ENCODE peak calls at places on chromosomes 16 and 17, in nine cellular contexts. G, A, F, U, K, Q, P, I and W are unnamed samples.
A peak's percentile ranks its signal among the peaks of the same experiment; 100 is the strongest.

GRCh38 chr17:17902877-17903276 is 66.1 kb upstream of the SREBF1 start:
- DNase-seq in F (no peak), U (no peak), Q (no peak), I (peak; percentile 11), P (no peak), K (no peak), G (peak; percentile 2), A (no peak), W (no peak)

GRCh38 chr17:64025732-64026294 is 5.4 kb upstream of the ICAM2 start:
- DNase-seq in A (peak; percentile 87), Q (peak; percentile 81), P (peak; percentile 32), F (peak; percentile 70), U (peak; percentile 90), G (peak; percentile 92), K (peak; percentile 88), I (peak; percentile 91), W (peak; percentile 84)

GRCh38 chr17:46822388-46822921 is 4.0 kb upstream of the WNT3 start:
- DNase-seq in G (no peak), P (peak; percentile 27), Q (no peak), A (no peak), K (no peak), F (no peak), U (peak; percentile 64), I (no peak), W (no peak)

GRCh38 chr16:83011939-83012338 is 385.2 kb downstream of the CDH13 start:
- DNase-seq in Q (no peak), U (no peak), I (no peak), G (no peak), A (no peak), K (no peak), P (no peak), F (no peak), W (no peak)

GRCh38 chr16:89847056-89847929 is 19.0 kb downstream of the SPIRE2 start:
- DNase-seq in P (no peak), A (no peak), Q (no peak), F (no peak), K (peak; percentile 48), G (no peak), I (no peak), U (no peak), W (no peak)

GRCh38 chr16:50263940-50264929 is 2.1 kb upstream of the ADCY7 start:
- DNase-seq in A (peak; percentile 48), Q (no peak), I (no peak), F (peak; percentile 65), U (no peak), G (peak; percentile 9), K (peak; percentile 4), P (no peak), W (no peak)

GRCh38 chr16:72894291-72895151 is 153.4 kb downstream of the ZFHX3 start:
- DNase-seq in A (no peak), P (no peak), K (no peak), G (no peak), I (no peak), U (no peak), Q (peak; percentile 58), F (peak; percentile 51), W (peak; percentile 52)

GRCh38 chr16:5918553-5919127 is 821.0 kb upstream of the EEF2KMT start:
- DNase-seq in I (no peak), G (no peak), U (no peak), A (no peak), F (no peak), K (peak; percentile 15), Q (no peak), P (peak; percentile 24), W (no peak)

GRCh38 chr17:28174352-28175046 is 132.0 kb downstream of the NLK start:
- DNase-seq in P (no peak), K (no peak), F (no peak), Q (no peak), I (no peak), G (no peak), U (no peak), A (no peak), W (no peak)

GRCh38 chr17:33572615-33573014 is 279.5 kb upstream of the ASIC2 start:
- DNase-seq in A (peak; percentile 5), U (no peak), K (peak; percentile 62), F (no peak), Q (no peak), I (no peak), P (no peak), G (no peak), W (no peak)

GRCh38 chr17:46795379-46795952 is 23.0 kb downstream of the WNT3 start:
- DNase-seq in F (no peak), Q (no peak), A (peak; percentile 67), I (no peak), U (no peak), G (no peak), P (no peak), K (no peak), W (no peak)

GRCh38 chr17:65750678-65751077 is 189.2 kb upstream of the AXIN2 start:
- DNase-seq in K (peak; percentile 64), P (peak; percentile 92), A (peak; percentile 91), U (peak; percentile 80), Q (peak; percentile 56), I (no peak), G (peak; percentile 81), F (peak; percentile 89), W (peak; percentile 73)

GRCh38 chr16:4372578-4373355 is 1.1 kb downstream of the VASN start:
- DNase-seq in U (no peak), P (no peak), K (peak; percentile 77), A (peak; percentile 82), Q (no peak), G (no peak), I (no peak), F (peak; percentile 79), W (peak; percentile 87)

GRCh38 chr16:30139895-30140481 is 17.0 kb upstream of the MAPK3 start:
- DNase-seq in A (no peak), K (peak; percentile 30), I (no peak), G (no peak), U (no peak), P (no peak), Q (no peak), F (no peak), W (no peak)

GRCh38 chr17:62595484-62595883 is 32.0 kb upstream of the MRC2 start:
- DNase-seq in A (no peak), Q (no peak), P (no peak), F (no peak), K (no peak), U (no peak), G (no peak), I (no peak), W (no peak)

GRCh38 chr16:11319529-11320146 is 25.6 kb upstream of the RMI2 start:
- DNase-seq in A (no peak), P (no peak), I (no peak), U (no peak), K (no peak), G (no peak), Q (no peak), F (no peak), W (no peak)

GRCh38 chr16:50842013-50842505 is 100.2 kb downstream of the CYLD start:
- DNase-seq in G (no peak), F (no peak), Q (no peak), U (no peak), K (no peak), P (no peak), A (no peak), I (no peak), W (no peak)

GRCh38 chr17:11848330-11848729 is 148.9 kb downstream of the ZNF18 start:
- DNase-seq in I (no peak), A (no peak), P (no peak), K (no peak), G (no peak), U (no peak), Q (no peak), F (no peak), W (no peak)

DNA sequence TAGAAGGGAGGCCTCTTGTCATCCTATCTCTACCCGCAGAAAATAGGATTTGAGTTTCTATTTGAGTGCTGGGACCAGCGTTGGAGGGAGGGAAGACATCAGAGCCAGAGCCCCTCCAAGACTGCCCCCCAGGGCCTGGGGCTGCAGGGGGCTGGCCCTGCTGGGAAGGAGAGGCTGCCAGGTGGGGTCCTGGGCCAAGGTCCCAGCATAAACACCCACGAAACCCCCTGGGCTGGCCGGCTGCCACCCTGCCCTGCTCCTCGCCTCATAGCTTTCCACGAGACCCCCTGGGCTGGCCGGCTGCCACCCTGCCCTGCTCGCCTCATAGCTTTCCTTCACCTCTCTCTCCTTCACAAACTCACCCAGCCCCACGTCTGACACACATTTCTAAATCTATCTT is 10.6 kb upstream of the TEX19 start:
- DNase-seq in Q (no peak), I (no peak), U (no peak), P (no peak), A (no peak), K (no peak), F (no peak), G (no peak), W (no peak)
- H3K4me3 ChIP-seq in Q (no peak overlapping the region), I (no peak overlapping the region), U (no peak overlapping the region), P (no peak overlapping the region), A (no peak overlapping the region), K (no peak overlapping the region), F (no peak overlapping the region), G (no peak overlapping the region), W (no peak overlapping the region)

GRCh38 chr17:49497147-49498036 is 2.3 kb downstream of the NGFR start:
- DNase-seq in A (no peak), P (no peak), U (no peak), K (peak; percentile 54), I (peak; percentile 92), Q (peak; percentile 36), G (peak; percentile 87), F (peak; percentile 22), W (peak; percentile 91)

GRCh38 chr17:49495842-49496182 is 719 bp downstream of the NGFR start:
- DNase-seq in I (no peak), G (peak; percentile 66), U (no peak), K (no peak), A (no peak), P (no peak), F (no peak), Q (no peak), W (no peak)

GRCh38 chr17:49496866-49497146 is 1.7 kb downstream of the NGFR start:
- DNase-seq in A (no peak), Q (no peak), G (no peak), K (no peak), P (no peak), I (no peak), F (no peak), U (no peak), W (no peak)

GRCh38 chr17:49496183-49496865 is 1.2 kb downstream of the NGFR start:
- DNase-seq in Q (peak; percentile 73), F (peak; percentile 28), G (peak; percentile 90), I (peak; percentile 94), A (peak; percentile 72), U (peak; percentile 83), P (peak; percentile 49), K (peak; percentile 89), W (peak; percentile 89)

GRCh38 chr17:49498037-49498615 is 3.0 kb downstream of the NGFR start:
- DNase-seq in U (no peak), K (no peak), A (peak; percentile 51), P (no peak), I (no peak), G (peak; percentile 9), F (no peak), Q (no peak), W (no peak)
- H3K4me1 ChIP-seq in U (peaks cover 29% of the 10 kb centered on the region), K (peaks cover 19% of the 10 kb centered on the region), A (peaks cover 22% of the 10 kb centered on the region), P (peaks cover 6% of the 10 kb centered on the region), I (no peaks in the 10 kb centered on the region), G (peaks cover 20% of the 10 kb centered on the region), F (peaks cover 7% of the 10 kb centered on the region), Q (no peaks in the 10 kb centered on the region), W (peaks cover 38% of the 10 kb centered on the region)

GRCh38 chr17:70242781-70243437 is 73.6 kb downstream of the KCNJ2 start:
- DNase-seq in G (no peak), K (no peak), F (no peak), U (no peak), Q (no peak), P (no peak), A (no peak), I (no peak), W (no peak)
- H3K4me3 ChIP-seq in G (no peak overlapping the region), K (no peak overlapping the region), F (no peak overlapping the region), U (no peak overlapping the region), Q (no peak overlapping the region), P (no peak overlapping the region), A (no peak overlapping the region), I (no peak overlapping the region), W (no peak overlapping the region)

GRCh38 chr17:38871992-38872605 is 2.2 kb downstream of the LASP1 start:
- DNase-seq in F (no peak), A (no peak), Q (no peak), G (no peak), U (no peak), P (no peak), K (no peak), I (no peak), W (no peak)
- H3K4me1 ChIP-seq in F (peaks cover 44% of the 10 kb centered on the region), A (peaks cover 54% of the 10 kb centered on the region), Q (peaks cover 30% of the 10 kb centered on the region), G (peaks cover 51% of the 10 kb centered on the region), U (peaks cover 66% of the 10 kb centered on the region), P (peaks cover 14% of the 10 kb centered on the region), K (peaks cover 43% of the 10 kb centered on the region), I (no peaks in the 10 kb centered on the region), W (peaks cover 54% of the 10 kb centered on the region)